ENCODE peak calls at places on chromosomes 13 and 19, in six cellular contexts. D is spleen; K is heart right ventricle; N is cardiac muscle cell; Z is CD4-positive, alpha-beta T cell; T is fibroblast of lung. U is an unnamed sample.

GRCh38 chr13:101545521-101545920 is 93.0 kb downstream of the ITGBL1 start:
- DNase-seq in D (no peak), K (no peak), T (no peak), Z (no peak), N (no peak), U (no peak)

GRCh38 chr19:47157455-47158321 is 27.1 kb downstream of the SAE1 start:
- DNase-seq in T (peak), D (peak), Z (peak), K (peak), N (peak), U (peak)

GRCh38 chr19:3479177-3479818 is 1.0 kb downstream of the SMIM24 start:
- DNase-seq in Z (no peak), D (no peak), K (no peak), N (no peak), T (no peak), U (peak)

GRCh38 chr13:79403113-79403512 is 2.9 kb downstream of the RBM26 start:
- DNase-seq in N (no peak), T (no peak), Z (no peak), D (no peak), K (no peak), U (no peak)

GRCh38 chr19:33226550-33227241 is 1.0 kb upstream of the SLC7A10 start:
- DNase-seq in Z (no peak), T (peak), D (no peak), N (peak), K (no peak), U (no peak)

GRCh38 chr19:37906868-37907734 is at the start of gene SIPA1L3:
- DNase-seq in N (peak), K (peak), T (peak), D (peak), Z (peak), U (peak)

GRCh38 chr19:49128545-49129237 is 9.3 kb downstream of the PPFIA3 start:
- DNase-seq in N (no peak), K (no peak), D (no peak), Z (no peak), T (no peak), U (no peak)

GRCh38 chr19:5137114-5137513 is 168.2 kb downstream of the KDM4B start:
- DNase-seq in N (no peak), K (no peak), T (no peak), D (no peak), Z (no peak), U (no peak)

GRCh38 chr13:95267662-95268369 is 33.4 kb downstream of the ABCC4 start:
- DNase-seq in K (no peak), Z (no peak), N (peak), T (peak), D (no peak), U (no peak)

GRCh38 chr13:101018720-101019119 is 344.1 kb upstream of the TMTC4 start:
- DNase-seq in Z (no peak), N (no peak), T (peak), D (no peak), K (no peak), U (no peak)

GRCh38 chr13:44934724-44935123 is 54.5 kb downstream of the NUFIP1 start:
- DNase-seq in K (no peak), N (peak), D (no peak), T (peak), Z (no peak), U (no peak)

GRCh38 chr19:8083141-8083540 is 30.6 kb downstream of the CCL25 start:
- DNase-seq in N (no peak), K (no peak), D (no peak), Z (no peak), T (no peak), U (no peak)

GRCh38 chr19:52170863-52171320 is 529 bp downstream of the ZNF836 start:
- DNase-seq in Z (no peak), K (peak), T (no peak), N (no peak), D (peak), U (no peak)

GRCh38 chr19:50646074-50646807 is 3.0 kb upstream of the C19orf81 start:
- DNase-seq in T (peak), N (peak), Z (no peak), K (no peak), D (no peak), U (no peak)

GRCh38 chr19:16435238-16435911 is 36.4 kb downstream of the EPS15L1 start:
- DNase-seq in N (peak), D (no peak), T (peak), Z (no peak), K (peak), U (peak)

GRCh38 chr13:43122706-43123268 is 99.4 kb downstream of the DNAJC15 start:
- DNase-seq in N (no peak), Z (no peak), T (no peak), K (no peak), D (no peak), U (no peak)

GRCh38 chr19:32324631-32325215 is 20.7 kb upstream of the ZNF507 start:
- DNase-seq in N (peak), D (no peak), K (no peak), T (no peak), Z (no peak), U (no peak)

GRCh38 chr19:34985249-34986022 is 14.7 kb upstream of the GRAMD1A start:
- DNase-seq in N (peak), K (peak), T (peak), D (no peak), Z (no peak), U (no peak)

GRCh38 chr19:4969772-4970531 is 1.0 kb downstream of the KDM4B start:
- DNase-seq in Z (no peak), K (no peak), N (peak), T (peak), D (peak), U (no peak)

GRCh38 chr19:48638831-48639381 is 1.7 kb upstream of the DBP start:
- DNase-seq in N (no peak), K (peak), Z (no peak), T (no peak), D (peak), U (no peak)

GRCh38 chr19:34181111-34181864 is 9.0 kb downstream of the LSM14A start:
- DNase-seq in D (no peak), N (no peak), Z (no peak), K (no peak), T (peak), U (no peak)

GRCh38 chr13:45296259-45296658 is 44.7 kb downstream of the TPT1 start:
- DNase-seq in T (no peak), K (no peak), Z (no peak), N (no peak), D (no peak), U (no peak)

GRCh38 chr13:51370116-51370515 is 30.6 kb downstream of the SERPINE3 start:
- DNase-seq in D (no peak), Z (no peak), K (no peak), N (peak), T (no peak), U (no peak)

GRCh38 chr13:104984296-104984818 is 1551.1 kb downstream of the EFNB2 start:
- DNase-seq in D (no peak), Z (peak), T (peak), K (peak), N (peak), U (no peak)

GRCh38 chr13:50531917-50532899 is 311.3 kb downstream of the DLEU7 start:
- DNase-seq in K (no peak), D (no peak), Z (no peak), N (peak), T (peak), U (no peak)

GRCh38 chr19:289651-290538 is 1.3 kb downstream of the PLPP2 start:
- DNase-seq in N (peak), T (peak), D (no peak), Z (no peak), K (no peak), U (peak)

GRCh38 chr13:45341799-45342584 is 1.0 kb upstream of the TPT1 start:
- DNase-seq in T (peak), K (no peak), N (peak), Z (no peak), D (no peak), U (no peak)

GRCh38 chr13:22744688-22745452 is 435.9 kb upstream of the SGCG start:
- DNase-seq in T (no peak), K (no peak), N (no peak), D (no peak), Z (no peak), U (no peak)

GRCh38 chr19:48977061-48977460 is 12.0 kb downstream of the FTL start:
- DNase-seq in K (no peak), N (no peak), T (no peak), Z (no peak), D (no peak), U (no peak)

GRCh38 chr13:90272356-90272755 is 1075.1 kb upstream of the MIR17HG start:
- DNase-seq in D (no peak), T (peak), K (no peak), Z (no peak), N (peak), U (no peak)

GRCh38 chr19:1410136-1410786 is 2.9 kb downstream of the DAZAP1 start:
- DNase-seq in D (no peak), K (no peak), N (peak), Z (no peak), T (peak), U (no peak)

GRCh38 chr19:1408300-1409203 is 1.2 kb downstream of the DAZAP1 start:
- DNase-seq in K (peak), D (peak), T (peak), N (peak), Z (peak), U (peak)

GRCh38 chr19:1407662-1408299 is 395 bp downstream of the DAZAP1 start:
- DNase-seq in T (no peak), N (no peak), K (no peak), D (peak), Z (peak), U (peak)

GRCh38 chr19:1410789-1411188 is 3.4 kb downstream of the DAZAP1 start:
- DNase-seq in T (no peak), D (no peak), Z (no peak), K (no peak), N (no peak), U (no peak)

GRCh38 chr19:1409204-1410005 is 2.0 kb downstream of the DAZAP1 start:
- DNase-seq in D (no peak), Z (no peak), T (no peak), N (no peak), K (no peak), U (no peak)
- H3K27ac ChIP-seq in D (peak), Z (peak), T (peak), N (peak), K (peak), U (peak)

GRCh38 chr19:44752816-44753618 is 4.5 kb downstream of the BCL3 start:
- DNase-seq in N (peak), Z (peak), T (peak), K (peak), D (peak), U (peak)
- TF ChIP-seq CTCF in N (no peak), Z (no peak), T (peak), K (peak), D (peak), U (no peak)

DNA sequence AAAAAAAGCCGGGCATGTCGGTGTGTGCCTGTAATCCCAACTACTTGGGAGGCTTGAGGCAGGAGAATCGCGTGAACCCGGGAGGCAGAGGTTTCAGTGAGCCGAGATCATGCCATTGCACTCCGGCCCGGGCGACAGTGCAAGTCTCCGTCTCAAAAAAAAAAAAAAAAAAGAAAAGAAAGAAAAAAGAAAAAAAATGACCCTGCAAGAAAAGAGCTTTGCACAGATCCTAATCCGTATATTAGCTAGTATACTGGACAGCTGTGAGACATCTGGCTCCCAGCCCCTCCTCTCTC is 1.0 kb upstream of the AKT2 start:
- DNase-seq in T (no peak), K (no peak), N (no peak), Z (no peak), D (no peak), U (no peak)
- H3K27ac ChIP-seq in T (peak), K (peak), N (peak), Z (peak), D (peak), U (peak)

GRCh38 chr13:99577934-99578917 is 77.0 kb downstream of the TM9SF2 start:
- DNase-seq in D (no peak), Z (no peak), T (no peak), K (no peak), N (peak), U (no peak)
- TF ChIP-seq CTCF in D (no peak), Z (no peak), T (peak), K (peak), N (peak), U (no peak)

GRCh38 chr13:113367020-113367560 is 3.2 kb upstream of the GRTP1 start:
- DNase-seq in N (no peak), T (no peak), Z (no peak), K (no peak), D (no peak), U (no peak)

GRCh38 chr13:113364933-113365371 is 1.0 kb upstream of the GRTP1 start:
- DNase-seq in N (peak), K (no peak), Z (no peak), D (no peak), T (no peak), U (no peak)

GRCh38 chr13:113366031-113366588 is 2.2 kb upstream of the GRTP1 start:
- DNase-seq in T (no peak), N (peak), Z (no peak), K (no peak), D (no peak), U (no peak)

GRCh38 chr13:113365551-113365971 is 1.6 kb upstream of the GRTP1 start:
- DNase-seq in K (no peak), T (no peak), D (no peak), Z (no peak), N (no peak), U (no peak)

GRCh38 chr13:113364371-113364932 is 522 bp upstream of the GRTP1 start:
- DNase-seq in Z (no peak), T (no peak), N (peak), D (no peak), K (no peak), U (peak)
- H3K27ac ChIP-seq in Z (no peak), T (no peak), N (peak), D (peak), K (peak), U (no peak)

DNA sequence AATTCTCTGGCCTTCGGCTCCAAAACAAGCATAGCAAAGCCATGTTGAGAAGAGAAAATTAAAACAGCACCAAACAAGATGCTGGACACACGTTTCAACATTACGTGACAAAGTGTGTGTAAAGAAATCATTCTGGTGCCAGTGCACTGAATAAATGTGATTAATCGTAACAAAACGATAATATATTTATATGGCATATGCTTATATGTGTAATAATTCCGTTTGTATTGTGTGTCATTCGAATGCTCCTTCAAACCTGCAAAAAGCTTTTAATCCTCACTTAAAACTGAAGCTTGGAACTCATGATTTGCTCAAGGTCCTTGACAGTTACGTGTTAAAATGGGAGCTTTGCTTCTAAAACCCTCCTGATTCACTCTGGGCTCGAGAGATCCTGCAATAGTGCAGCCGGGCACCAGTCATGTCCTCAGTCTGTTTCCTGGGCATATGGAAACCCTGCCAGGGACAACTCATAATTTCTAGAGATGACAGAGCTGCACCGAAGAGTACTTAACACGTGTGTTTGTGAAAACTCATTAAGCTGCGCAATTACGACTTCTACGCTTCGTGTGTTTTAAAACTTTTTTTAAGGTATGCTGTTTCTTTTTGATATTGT is 731 bp upstream of the AKAP8L start:
- DNase-seq in N (peak), Z (no peak), T (no peak), D (no peak), K (no peak), U (no peak)
- TF ChIP-seq CTCF in N (no peak), Z (peak), T (no peak), D (no peak), K (no peak), U (no peak)

GRCh38 chr13:111204438-111205177 is 89.5 kb downstream of the ARHGEF7 start:
- DNase-seq in Z (no peak), K (no peak), T (peak), N (peak), D (no peak), U (no peak)
- H3K27ac ChIP-seq in Z (no peak), K (peak), T (peak), N (no peak), D (peak), U (no peak)

GRCh38 chr13:52846567-52847321 is 1.7 kb downstream of the PCDH8 start:
- DNase-seq in T (peak), K (peak), Z (no peak), D (peak), N (peak), U (no peak)
- TF ChIP-seq CTCF in T (peak), K (peak), Z (no peak), D (no peak), N (peak), U (no peak)

U was measured in CD8-positive, alpha-beta T cell.